ENCODE peak calls at places on chromosomes 7 and 10, in seven cellular contexts. Y is upper lobe of right lung, Q is spleen, B is SJSA1, A is sciatic nerve, Z is BJ, L is non-pigmented ciliary epithelial cell. R is an unnamed sample.
A peak's percentile ranks its signal among the peaks of the same experiment; 100 is the strongest.

GRCh38 chr7:73612598-73613269 is 11.6 kb downstream of the MLXIPL start:
- DNase-seq in Y (no peak), Q (no peak), B (peak; percentile 37), A (no peak), Z (no peak), L (no peak), R (no peak)

GRCh38 chr10:124152139-124152780 is 58.9 kb upstream of the CHST15 start:
- DNase-seq in Y (no peak), Q (peak; percentile 84), B (peak; percentile 82), A (peak; percentile 72), Z (no peak), L (no peak), R (peak; percentile 90)

GRCh38 chr7:136687693-136688322 is 180.6 kb upstream of the CHRM2 start:
- DNase-seq in Y (no peak), Q (no peak), B (peak; percentile 22), A (no peak), Z (no peak), L (no peak), R (no peak)

GRCh38 chr7:24786941-24787340 is 29.7 kb upstream of the GSDME start:
- DNase-seq in Y (no peak), Q (no peak), B (peak; percentile 78), A (no peak), Z (peak; percentile 77), L (peak; percentile 94), R (no peak)

GRCh38 chr7:32670105-32670504 is 174.8 kb downstream of the AVL9 start:
- DNase-seq in Y (no peak), Q (no peak), B (peak; percentile 91), A (no peak), Z (no peak), L (no peak), R (no peak)

GRCh38 chr10:100006241-100006886 is 3.4 kb downstream of the DNMBP start:
- DNase-seq in Y (no peak), Q (no peak), B (peak; percentile 89), A (no peak), Z (peak; percentile 93), L (peak; percentile 92), R (peak; percentile 63)

GRCh38 chr7:36287371-36288241 is 102.1 kb upstream of the ANLN start:
- DNase-seq in Y (no peak), Q (peak; percentile 84), B (no peak), A (no peak), Z (no peak), L (no peak), R (no peak)

GRCh38 chr7:111113263-111114017 is 22.5 kb downstream of the LRRN3 start:
- DNase-seq in Y (no peak), Q (no peak), B (peak; percentile 82), A (no peak), Z (no peak), L (no peak), R (no peak)

GRCh38 chr10:103458720-103459119 is at the start of gene CALHM1:
- DNase-seq in Y (no peak), Q (no peak), B (no peak), A (no peak), Z (no peak), L (no peak), R (no peak)

GRCh38 chr7:31051598-31052503 is at the start of gene ADCYAP1R1:
- DNase-seq in Y (no peak), Q (no peak), B (no peak), A (no peak), Z (no peak), L (no peak), R (peak; percentile 82)

GRCh38 chr10:15571570-15571969 is 148.2 kb downstream of the ITGA8 start:
- DNase-seq in Y (no peak), Q (no peak), B (peak; percentile 52), A (peak; percentile 63), Z (no peak), L (peak; percentile 46), R (peak; percentile 67)

GRCh38 chr7:102287465-102288146 is 938 bp downstream of the SH2B2 start:
- DNase-seq in Y (peak; percentile 76), Q (peak; percentile 89), B (peak; percentile 51), A (peak; percentile 69), Z (no peak), L (no peak), R (peak; percentile 77)

GRCh38 chr7:13028731-13029099 is 341.3 kb downstream of the ARL4A start:
- DNase-seq in Y (no peak), Q (no peak), B (no peak), A (no peak), Z (no peak), L (no peak), R (no peak)

GRCh38 chr7:4808565-4808964 is 33.1 kb downstream of the AP5Z1 start:
- DNase-seq in Y (no peak), Q (no peak), B (no peak), A (no peak), Z (no peak), L (no peak), R (no peak)

GRCh38 chr10:63672491-63672890 is 151.3 kb downstream of the REEP3 start:
- DNase-seq in Y (no peak), Q (no peak), B (no peak), A (no peak), Z (no peak), L (no peak), R (no peak)

GRCh38 chr7:133036290-133036689 is 45.6 kb downstream of the CHCHD3 start:
- DNase-seq in Y (no peak), Q (no peak), B (no peak), A (no peak), Z (no peak), L (no peak), R (no peak)

GRCh38 chr7:22074961-22075360 is 129.3 kb upstream of the CDCA7L start:
- DNase-seq in Y (no peak), Q (no peak), B (no peak), A (no peak), Z (no peak), L (no peak), R (no peak)

GRCh38 chr7:90931996-90932912 is 332.0 kb upstream of the FZD1 start:
- DNase-seq in Y (no peak), Q (no peak), B (no peak), A (no peak), Z (no peak), L (no peak), R (no peak)

GRCh38 chr7:71511361-71511807 is 379.4 kb downstream of the GALNT17 start:
- DNase-seq in Y (no peak), Q (no peak), B (no peak), A (no peak), Z (no peak), L (no peak), R (no peak)

GRCh38 chr10:131161087-131161486 is 150.4 kb downstream of the TCERG1L start:
- DNase-seq in Y (no peak), Q (peak; percentile 51), B (no peak), A (peak; percentile 17), Z (no peak), L (no peak), R (no peak)

GRCh38 chr7:135770139-135770710 is 21.6 kb upstream of the FAM180A start:
- DNase-seq in Y (no peak), Q (no peak), B (no peak), A (no peak), Z (no peak), L (no peak), R (no peak)

GRCh38 chr10:76023007-76023406 is 591.6 kb downstream of the LRMDA start:
- DNase-seq in Y (no peak), Q (no peak), B (no peak), A (no peak), Z (no peak), L (no peak), R (no peak)

GRCh38 chr10:131655101-131655849 is 245.5 kb upstream of the PPP2R2D start:
- DNase-seq in Y (peak; percentile 58), Q (peak; percentile 71), B (no peak), A (no peak), Z (no peak), L (no peak), R (peak; percentile 58)

GRCh38 chr10:119517235-119518141 is 25.0 kb downstream of the RGS10 start:
- DNase-seq in Y (no peak), Q (peak; percentile 85), B (peak; percentile 35), A (no peak), Z (no peak), L (no peak), R (no peak)

GRCh38 chr7:79789584-79790345 is 336.3 kb upstream of the MAGI2 start:
- DNase-seq in Y (no peak), Q (no peak), B (no peak), A (no peak), Z (no peak), L (no peak), R (no peak)

GRCh38 chr10:44801383-44802327 is 109.5 kb upstream of the TMEM72 start:
- DNase-seq in Y (peak; percentile 91), Q (no peak), B (peak; percentile 33), A (peak; percentile 86), Z (peak; percentile 59), L (peak; percentile 95), R (peak; percentile 88)

GRCh38 chr10:118943253-118943652 is 86.3 kb upstream of the NANOS1 start:
- DNase-seq in Y (no peak), Q (no peak), B (no peak), A (no peak), Z (no peak), L (no peak), R (no peak)

R was measured in sigmoid colon.